ENCODE peak calls at places on chromosomes 6 and 20, in nine cellular contexts. E is heart left ventricle; D is aorta; G is mesendoderm; Z is ovary; U is tibial nerve; M is kidney; W is CD4-positive, CD25-positive, alpha-beta regulatory T cell; L is lung. T is an unnamed sample. For H3K36me3, the result is how much of the 10 kb centered on the place peaks cover.

GRCh38 chr20:48818481-48818987 is 9.3 kb downstream of the PREX1 start:
- DNase-seq in E (no peak), D (no peak), G (no peak), Z (no peak), U (no peak), M (no peak), W (peak), L (no peak), T (no peak)

GRCh38 chr20:57735831-57736737 is 26.3 kb upstream of the PMEPA1 start:
- DNase-seq in E (no peak), D (no peak), G (no peak), Z (no peak), U (no peak), M (no peak), W (no peak), L (no peak), T (no peak)

GRCh38 chr6:149990109-149990671 is 26.4 kb downstream of the ULBP1 start:
- DNase-seq in E (no peak), D (no peak), G (no peak), Z (no peak), U (no peak), M (no peak), W (no peak), L (no peak), T (no peak)

GRCh38 chr6:161271343-161272019 is 2.4 kb downstream of the AGPAT4 start:
- DNase-seq in E (no peak), D (no peak), G (peak), Z (no peak), U (no peak), M (no peak), W (no peak), L (no peak), T (no peak)

GRCh38 chr6:28587011-28587745 is 61.5 kb downstream of the GPX5 start:
- DNase-seq in E (peak), D (no peak), G (peak), Z (peak), U (no peak), M (peak), W (peak), L (peak), T (peak)

GRCh38 chr6:111888928-111889696 is 15.9 kb upstream of the FYN start:
- DNase-seq in E (peak), D (no peak), G (peak), Z (peak), U (no peak), M (peak), W (no peak), L (no peak), T (no peak)

GRCh38 chr6:134984821-134985220 is 34.9 kb upstream of the ALDH8A1 start:
- DNase-seq in E (no peak), D (no peak), G (no peak), Z (no peak), U (no peak), M (no peak), W (no peak), L (no peak), T (no peak)

GRCh38 chr6:139375239-139376053 is 998 bp upstream of the CITED2 start:
- DNase-seq in E (peak), D (peak), G (peak), Z (peak), U (peak), M (peak), W (peak), L (peak), T (peak)

GRCh38 chr6:12369781-12370262 is 79.7 kb downstream of the EDN1 start:
- DNase-seq in E (no peak), D (peak), G (peak), Z (no peak), U (no peak), M (no peak), W (no peak), L (peak), T (no peak)

GRCh38 chr20:41716436-41716835 is 98.3 kb upstream of the CHD6 start:
- DNase-seq in E (no peak), D (no peak), G (no peak), Z (no peak), U (no peak), M (no peak), W (no peak), L (no peak), T (no peak)

GRCh38 chr6:109695468-109695867 is 4.4 kb downstream of the FIG4 start:
- DNase-seq in E (no peak), D (no peak), G (peak), Z (no peak), U (no peak), M (no peak), W (no peak), L (no peak), T (no peak)

GRCh38 chr6:48560408-48560807 is 449.4 kb upstream of the PTCHD4 start:
- DNase-seq in E (no peak), D (no peak), G (peak), Z (no peak), U (no peak), M (no peak), W (no peak), L (no peak), T (no peak)

GRCh38 chr20:14902432-14903089 is 565.1 kb upstream of the FLRT3 start:
- DNase-seq in E (no peak), D (no peak), G (no peak), Z (no peak), U (no peak), M (no peak), W (no peak), L (no peak), T (no peak)

GRCh38 chr20:45742596-45742995 is 20.4 kb downstream of the SPINT4 start:
- DNase-seq in E (no peak), D (no peak), G (no peak), Z (no peak), U (no peak), M (no peak), W (no peak), L (no peak), T (no peak)

GRCh38 chr6:159062564-159062945 is 17.8 kb upstream of the TAGAP start:
- DNase-seq in E (no peak), D (no peak), G (no peak), Z (no peak), U (no peak), M (no peak), W (peak), L (no peak), T (no peak)

GRCh38 chr6:128415387-128415786 is 105.0 kb downstream of the PTPRK start:
- DNase-seq in E (no peak), D (no peak), G (no peak), Z (no peak), U (no peak), M (no peak), W (no peak), L (no peak), T (no peak)

GRCh38 chr6:107973594-107973993 is 15.6 kb upstream of the SEC63 start:
- DNase-seq in E (no peak), D (no peak), G (no peak), Z (no peak), U (no peak), M (no peak), W (no peak), L (no peak), T (no peak)

GRCh38 chr6:43248107-43248506 is 4.8 kb downstream of the TTBK1 start:
- DNase-seq in E (no peak), D (no peak), G (no peak), Z (no peak), U (no peak), M (no peak), W (no peak), L (no peak), T (no peak)

GRCh38 chr6:140636698-140637402 is 1262.4 kb upstream of the CITED2 start:
- DNase-seq in E (no peak), D (no peak), G (no peak), Z (no peak), U (no peak), M (no peak), W (no peak), L (no peak), T (no peak)

GRCh38 chr20:3405139-3405538 is 2.3 kb downstream of the DNAAF9 start:
- DNase-seq in E (no peak), D (no peak), G (peak), Z (no peak), U (no peak), M (no peak), W (no peak), L (no peak), T (no peak)

GRCh38 chr20:51775241-51775640 is 7.1 kb upstream of the ATP9A start:
- DNase-seq in E (no peak), D (no peak), G (no peak), Z (no peak), U (no peak), M (no peak), W (no peak), L (no peak), T (no peak)

GRCh38 chr6:32868257-32868788 is 14.3 kb downstream of the PSMB9 start:
- DNase-seq in E (peak), D (peak), G (peak), Z (peak), U (peak), M (no peak), W (peak), L (peak), T (peak)

GRCh38 chr6:161044335-161044734 is 52.8 kb downstream of the MAP3K4 start:
- DNase-seq in E (no peak), D (no peak), G (no peak), Z (no peak), U (no peak), M (no peak), W (no peak), L (no peak), T (no peak)

GRCh38 chr6:157370755-157371154 is 10.2 kb upstream of the ZDHHC14 start:
- DNase-seq in E (no peak), D (no peak), G (no peak), Z (no peak), U (no peak), M (no peak), W (no peak), L (no peak), T (no peak)

GRCh38 chr20:59783020-59784010 is 150.1 kb downstream of the SYCP2 start:
- DNase-seq in E (no peak), D (no peak), G (peak), Z (peak), U (peak), M (no peak), W (no peak), L (no peak), T (no peak)

GRCh38 chr6:41706876-41707564 is 28.4 kb downstream of the TFEB start:
- DNase-seq in E (no peak), D (peak), G (no peak), Z (no peak), U (peak), M (peak), W (no peak), L (no peak), T (no peak)

GRCh38 chr6:14108571-14109410 is 8.8 kb upstream of the CD83 start:
- DNase-seq in E (peak), D (peak), G (no peak), Z (no peak), U (no peak), M (no peak), W (no peak), L (peak), T (no peak)

GRCh38 chr20:9919271-9920014 is 80.6 kb upstream of the PAK5 start:
- DNase-seq in E (no peak), D (no peak), G (no peak), Z (no peak), U (no peak), M (no peak), W (no peak), L (no peak), T (no peak)

GRCh38 chr6:75081920-75082319 is 123.9 kb downstream of the COL12A1 start:
- DNase-seq in E (no peak), D (no peak), G (no peak), Z (no peak), U (no peak), M (no peak), W (no peak), L (no peak), T (no peak)

GRCh38 chr20:35654415-35654814 is 10.3 kb downstream of the CPNE1 start:
- DNase-seq in E (no peak), D (no peak), G (no peak), Z (no peak), U (no peak), M (no peak), W (no peak), L (no peak), T (no peak)

GRCh38 chr6:134458857-134459657 is 141.1 kb upstream of the SGK1 start:
- DNase-seq in E (no peak), D (no peak), G (no peak), Z (no peak), U (no peak), M (no peak), W (no peak), L (no peak), T (no peak)

GRCh38 chr20:48723308-48724264 is 104.2 kb downstream of the PREX1 start:
- DNase-seq in E (peak), D (peak), G (no peak), Z (peak), U (peak), M (peak), W (no peak), L (peak), T (no peak)

GRCh38 chr6:17305219-17306001 is 24.2 kb downstream of the RBM24 start:
- DNase-seq in E (no peak), D (no peak), G (peak), Z (no peak), U (no peak), M (no peak), W (no peak), L (no peak), T (no peak)

GRCh38 chr6:6678185-6678671 is 89.7 kb downstream of the LY86 start:
- DNase-seq in E (no peak), D (no peak), G (peak), Z (no peak), U (no peak), M (no peak), W (no peak), L (no peak), T (no peak)

GRCh38 chr6:129621252-129621651 is 88.7 kb downstream of the ARHGAP18 start:
- DNase-seq in E (no peak), D (no peak), G (peak), Z (no peak), U (no peak), M (no peak), W (no peak), L (no peak), T (peak)

GRCh38 chr20:1987826-1988225 is 6.0 kb downstream of the PDYN start:
- DNase-seq in E (no peak), D (no peak), G (no peak), Z (no peak), U (no peak), M (no peak), W (no peak), L (no peak), T (no peak)

GRCh38 chr20:1979116-1979778 is 14.6 kb downstream of the PDYN start:
- DNase-seq in E (no peak), D (no peak), G (no peak), Z (no peak), U (no peak), M (no peak), W (no peak), L (no peak), T (no peak)

GRCh38 chr20:1983311-1983710 is 10.5 kb downstream of the PDYN start:
- DNase-seq in E (no peak), D (no peak), G (no peak), Z (no peak), U (no peak), M (no peak), W (no peak), L (no peak), T (no peak)

DNA sequence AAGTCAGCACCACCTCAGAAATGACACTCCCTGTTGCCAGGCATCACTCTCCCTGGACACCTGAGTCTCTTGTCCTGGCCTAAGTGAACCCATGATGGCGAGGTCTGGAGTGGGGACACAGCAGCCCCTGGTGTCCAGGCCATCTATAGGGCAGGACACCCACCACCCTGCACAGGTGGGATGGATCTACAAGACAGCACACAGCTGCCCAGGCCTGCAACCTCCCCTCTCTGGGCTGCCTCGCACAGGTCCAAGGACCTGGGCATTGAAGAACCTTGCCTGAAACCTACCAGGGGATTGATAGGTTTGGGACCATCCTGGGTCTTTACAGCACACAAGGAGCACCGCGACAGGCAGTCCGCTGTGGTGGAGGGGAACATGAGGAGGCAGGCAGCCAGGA is 11.2 kb downstream of the PDYN start:
- DNase-seq in E (no peak), D (no peak), G (no peak), Z (no peak), U (no peak), M (no peak), W (no peak), L (no peak), T (no peak)
- H3K27ac ChIP-seq in E (no peak), D (no peak), G (no peak), Z (no peak), U (no peak), M (no peak), W (no peak), L (no peak), T (no peak)

GRCh38 chr6:29791786-29792122 is 35.9 kb upstream of the HLA-G start:
- DNase-seq in E (no peak), D (no peak), G (no peak), Z (no peak), U (no peak), M (no peak), W (no peak), L (no peak), T (no peak)

GRCh38 chr6:29791162-29791561 is 36.5 kb upstream of the HLA-G start:
- DNase-seq in E (no peak), D (no peak), G (no peak), Z (no peak), U (no peak), M (no peak), W (no peak), L (no peak), T (no peak)

GRCh38 chr6:29793036-29793356 is 34.6 kb upstream of the HLA-G start:
- DNase-seq in E (no peak), D (no peak), G (no peak), Z (no peak), U (no peak), M (no peak), W (no peak), L (no peak), T (no peak)

GRCh38 chr6:29793796-29794195 is 33.8 kb upstream of the HLA-G start:
- DNase-seq in E (no peak), D (no peak), G (no peak), Z (no peak), U (no peak), M (no peak), W (no peak), L (no peak), T (no peak)

GRCh38 chr6:29792123-29793035 is 35.2 kb upstream of the HLA-G start:
- DNase-seq in E (peak), D (peak), G (peak), Z (peak), U (peak), M (peak), W (peak), L (peak), T (peak)
- H3K4me3 ChIP-seq in E (peak), D (peak), G (peak), Z (peak), U (peak), M (peak), W (peak), L (peak), T (peak)

GRCh38 chr20:432208-432607 is 24.1 kb downstream of the RBCK1 start:
- DNase-seq in E (no peak), D (peak), G (no peak), Z (no peak), U (no peak), M (no peak), W (no peak), L (no peak), T (no peak)
- H3K36me3 ChIP-seq in E (half or more), D (under half), G (under half), Z (under half), U (under half), M (under half), W (under half), L (half or more), T (under half)

GRCh38 chr6:121492536-121492935 is 57.1 kb downstream of the GJA1 start:
- DNase-seq in E (no peak), D (no peak), G (no peak), Z (no peak), U (no peak), M (no peak), W (no peak), L (no peak), T (no peak)

DNA sequence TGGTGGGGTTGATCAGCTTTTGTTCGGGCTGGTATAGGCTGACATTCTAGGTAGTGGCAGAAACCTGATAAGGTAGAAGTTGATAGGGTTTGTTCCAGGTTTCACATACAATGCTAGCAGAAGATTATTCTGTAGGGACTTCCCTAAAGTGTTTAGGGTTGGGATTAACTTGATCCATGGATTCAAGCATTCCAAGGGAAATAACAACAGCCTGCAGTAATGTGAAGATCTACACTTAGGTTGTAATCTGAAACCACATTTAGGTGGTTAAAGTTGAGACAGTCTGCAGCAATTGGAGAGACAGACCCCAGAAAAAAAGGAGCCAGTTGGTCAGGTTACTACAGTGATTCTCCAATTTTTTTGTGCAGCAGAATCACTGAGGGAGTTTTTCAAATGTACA is 56.1 kb downstream of the GJA1 start:
- DNase-seq in E (no peak), D (no peak), G (peak), Z (no peak), U (no peak), M (no peak), W (no peak), L (no peak), T (no peak)
- H3K27ac ChIP-seq in E (no peak), D (peak), G (peak), Z (no peak), U (no peak), M (no peak), W (no peak), L (no peak), T (no peak)

GRCh38 chr6:106547556-106547955 is 81.7 kb downstream of the RTN4IP1 start:
- DNase-seq in E (no peak), D (no peak), G (no peak), Z (no peak), U (no peak), M (no peak), W (no peak), L (no peak), T (no peak)
- H3K4me3 ChIP-seq in E (no peak), D (no peak), G (no peak), Z (no peak), U (no peak), M (no peak), W (no peak), L (no peak), T (no peak)

GRCh38 chr20:5031206-5031557 is 29.9 kb upstream of the SLC23A2 start:
- DNase-seq in E (no peak), D (no peak), G (peak), Z (no peak), U (no peak), M (no peak), W (no peak), L (no peak), T (no peak)

GRCh38 chr20:5024982-5025381 is 23.7 kb upstream of the SLC23A2 start:
- DNase-seq in E (no peak), D (no peak), G (no peak), Z (no peak), U (no peak), M (no peak), W (no peak), L (no peak), T (no peak)

GRCh38 chr20:5033566-5033965 is 32.3 kb upstream of the SLC23A2 start:
- DNase-seq in E (no peak), D (no peak), G (no peak), Z (no peak), U (no peak), M (no peak), W (no peak), L (no peak), T (no peak)

GRCh38 chr20:5030348-5031205 is 29.3 kb upstream of the SLC23A2 start:
- DNase-seq in E (no peak), D (no peak), G (no peak), Z (no peak), U (peak), M (no peak), W (no peak), L (no peak), T (no peak)
- H3K36me3 ChIP-seq in E (under half), D (under half), G (under half), Z (under half), U (under half), M (under half), W (under half), L (under half), T (under half)

DNA sequence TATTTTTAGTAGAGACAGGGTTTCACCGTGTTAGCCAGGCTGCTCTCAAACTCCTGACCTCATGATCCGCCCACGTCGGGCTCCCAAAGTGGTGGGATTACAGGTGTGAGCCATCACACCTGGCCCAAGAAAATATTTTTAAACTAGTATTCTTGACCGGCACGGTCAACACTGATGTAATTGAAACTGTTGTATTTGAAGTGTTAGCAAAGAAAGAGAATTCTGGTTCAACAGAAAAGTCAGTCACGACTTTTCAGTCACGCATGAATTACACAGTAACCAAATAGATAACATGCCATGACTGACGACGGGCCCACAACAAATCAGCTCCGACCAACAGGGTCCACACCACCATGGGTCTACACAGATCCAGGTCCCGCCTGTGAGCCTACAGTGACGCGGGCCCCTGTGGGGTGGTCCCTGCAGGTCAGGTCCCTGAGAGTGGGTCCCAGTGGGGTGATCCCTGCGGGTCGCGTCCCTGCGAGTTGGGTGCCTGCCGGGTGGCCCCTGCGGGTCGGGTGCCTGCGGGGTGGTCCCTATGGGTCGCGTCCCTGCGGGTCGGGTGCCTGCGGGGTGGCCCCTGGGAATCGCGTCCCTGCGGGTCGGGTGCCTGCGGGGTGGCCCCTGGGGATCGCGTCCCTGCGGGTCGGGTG is 1.0 kb downstream of the GMEB2 start:
- DNase-seq in E (peak), D (peak), G (peak), Z (peak), U (no peak), M (peak), W (peak), L (no peak), T (no peak)
- H3K27ac ChIP-seq in E (peak), D (peak), G (peak), Z (peak), U (peak), M (peak), W (peak), L (peak), T (peak)

T was measured in naive thymus-derived CD4-positive, alpha-beta T cell.